ENCODE peak calls at places on chromosomes 3 and 15, in six cellular contexts. I is GM12878, S is adipocyte, F is AG04450, D is suprapubic skin, A is fibroblast of mammary gland. O is an unnamed sample.

GRCh38 chr15:60787737-60788513 is 309.0 kb upstream of the ICE2 start:
- DNase-seq in I (no peak), S (peak), F (no peak), D (no peak), A (peak), O (no peak)

GRCh38 chr3:180932819-180933218 is 20.3 kb downstream of the FXR1 start:
- DNase-seq in I (no peak), S (no peak), F (no peak), D (no peak), A (no peak), O (no peak)

GRCh38 chr15:66178531-66178910 is 75.0 kb downstream of the MEGF11 start:
- DNase-seq in I (no peak), S (no peak), F (no peak), D (no peak), A (no peak), O (no peak)

GRCh38 chr3:180417241-180417640 is 184.7 kb upstream of the TTC14 start:
- DNase-seq in I (no peak), S (peak), F (no peak), D (no peak), A (peak), O (no peak)

GRCh38 chr15:63481105-63481810 is 23.1 kb upstream of the USP3 start:
- DNase-seq in I (peak), S (no peak), F (no peak), D (no peak), A (peak), O (peak)

GRCh38 chr3:107987036-107987557 is 103.7 kb downstream of the CD47 start:
- DNase-seq in I (no peak), S (peak), F (peak), D (peak), A (peak), O (no peak)

GRCh38 chr3:63911395-63911900 is 735 bp downstream of the SCAANT1 start:
- DNase-seq in I (no peak), S (no peak), F (no peak), D (no peak), A (peak), O (no peak)

GRCh38 chr15:75042730-75043508 is 19.5 kb downstream of the PPCDC start:
- DNase-seq in I (peak), S (peak), F (no peak), D (peak), A (peak), O (peak)

GRCh38 chr3:73848173-73848751 is 223.5 kb upstream of the PDZRN3 start:
- DNase-seq in I (no peak), S (peak), F (no peak), D (no peak), A (peak), O (no peak)

GRCh38 chr3:177973241-177973840 is 562.9 kb upstream of the KCNMB2 start:
- DNase-seq in I (no peak), S (peak), F (no peak), D (no peak), A (peak), O (no peak)

GRCh38 chr15:85318048-85318731 is 62.2 kb upstream of the AKAP13 start:
- DNase-seq in I (peak), S (peak), F (peak), D (no peak), A (peak), O (peak)

GRCh38 chr3:126523745-126524428 is at the start of gene CHST13:
- DNase-seq in I (no peak), S (peak), F (no peak), D (no peak), A (peak), O (no peak)

GRCh38 chr15:83082730-83083386 is 15.8 kb upstream of the BTBD1 start:
- DNase-seq in I (no peak), S (no peak), F (no peak), D (no peak), A (no peak), O (no peak)

GRCh38 chr3:154235330-154235729 is 89.0 kb downstream of the DHX36 start:
- DNase-seq in I (no peak), S (no peak), F (no peak), D (no peak), A (peak), O (no peak)

GRCh38 chr15:29045717-29046116 is 159.9 kb downstream of the APBA2 start:
- DNase-seq in I (no peak), S (peak), F (no peak), D (peak), A (peak), O (no peak)

GRCh38 chr15:88018865-88019626 is 237.5 kb downstream of the NTRK3 start:
- DNase-seq in I (no peak), S (no peak), F (no peak), D (no peak), A (peak), O (no peak)

GRCh38 chr15:71634820-71635219 is 175.5 kb upstream of the NR2E3 start:
- DNase-seq in I (no peak), S (peak), F (no peak), D (no peak), A (no peak), O (no peak)

GRCh38 chr3:123755508-123755907 is 128.6 kb downstream of the MYLK start:
- DNase-seq in I (no peak), S (no peak), F (no peak), D (no peak), A (no peak), O (no peak)

GRCh38 chr3:149333518-149333859 is at the start of gene TM4SF18:
- DNase-seq in I (no peak), S (no peak), F (no peak), D (no peak), A (no peak), O (no peak)
- H3K4me3 ChIP-seq in I (no peak), S (no peak), F (no peak), D (peak), A (no peak), O (no peak)

DNA sequence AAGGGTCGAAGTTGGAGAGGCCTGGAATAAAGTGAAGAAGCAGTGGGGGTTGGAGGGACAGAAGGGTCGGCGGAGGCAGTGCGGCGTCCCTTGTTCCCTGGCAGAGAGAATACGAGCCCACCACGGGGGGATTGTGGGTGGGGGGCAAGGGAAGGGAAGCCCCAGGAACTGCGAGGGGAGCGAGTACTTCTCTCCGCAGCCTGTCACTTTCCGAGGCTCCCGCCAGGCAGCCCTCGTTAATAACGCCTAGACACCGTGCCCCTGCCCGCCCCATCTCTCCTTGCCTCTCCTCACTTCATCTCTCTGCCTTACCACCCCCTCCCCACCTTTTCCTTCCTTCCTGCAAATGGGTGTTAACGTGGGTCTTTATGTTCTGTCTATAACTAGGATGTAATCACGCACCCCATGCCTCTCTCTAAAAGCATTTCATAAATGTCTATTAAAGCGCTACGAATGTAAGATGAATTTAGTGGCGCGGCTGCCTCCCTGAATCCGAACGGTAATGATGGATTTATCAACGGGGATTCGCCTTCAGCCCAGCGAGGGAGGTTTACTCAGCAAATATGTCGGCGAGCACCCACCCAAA is 13.7 kb downstream of the NR2F2 start:
- DNase-seq in I (no peak), S (no peak), F (no peak), D (no peak), A (no peak), O (no peak)
- H3K4me3 ChIP-seq in I (no peak), S (peak), F (peak), D (peak), A (no peak), O (no peak)

GRCh38 chr3:53357457-53357856 is 10.1 kb upstream of the DCP1A start:
- DNase-seq in I (no peak), S (peak), F (no peak), D (no peak), A (peak), O (no peak)

GRCh38 chr3:53361849-53362248 is 14.5 kb upstream of the DCP1A start:
- DNase-seq in I (no peak), S (no peak), F (no peak), D (no peak), A (no peak), O (no peak)
- H3K4me3 ChIP-seq in I (no peak), S (no peak), F (no peak), D (no peak), A (no peak), O (no peak)

GRCh38 chr15:100968043-100968966 is 49.1 kb downstream of the LRRK1 start:
- DNase-seq in I (peak), S (peak), F (no peak), D (no peak), A (peak), O (no peak)

GRCh38 chr15:100975043-100975442 is 55.9 kb downstream of the LRRK1 start:
- DNase-seq in I (no peak), S (no peak), F (no peak), D (no peak), A (no peak), O (no peak)

GRCh38 chr15:100972975-100973350 is 53.8 kb downstream of the LRRK1 start:
- DNase-seq in I (no peak), S (no peak), F (no peak), D (no peak), A (no peak), O (no peak)

GRCh38 chr15:100973351-100974034 is 54.3 kb downstream of the LRRK1 start:
- DNase-seq in I (no peak), S (no peak), F (no peak), D (no peak), A (no peak), O (no peak)
- H3K4me3 ChIP-seq in I (no peak), S (peak), F (peak), D (peak), A (peak), O (no peak)